ENCODE peak calls at places on chromosomes 1 and 21, in eight cellular contexts. O, T, V, A, E, K, J and X are unnamed samples.

GRCh38 chr1:31502926-31503511 is 73.3 kb upstream of the TINAGL1 start:
- DNase-seq in O (no peak), E (no peak), J (no peak), K (no peak), A (no peak), T (peak; percentile 44), V (peak; percentile 81), X (no peak)

GRCh38 chr1:68207129-68207689 is 25.1 kb downstream of the WLS start:
- DNase-seq in V (no peak), E (peak; percentile 78), O (no peak), T (no peak), A (no peak), K (no peak), J (no peak), X (peak; percentile 29)

GRCh38 chr1:162530318-162530984 is 31.1 kb upstream of the UAP1 start:
- DNase-seq in E (no peak), T (no peak), A (no peak), K (no peak), V (peak; percentile 85), O (no peak), J (no peak), X (no peak)

GRCh38 chr1:31793086-31793485 is 22.7 kb downstream of the SPOCD1 start:
- DNase-seq in V (no peak), E (no peak), J (no peak), K (no peak), A (no peak), O (no peak), T (no peak), X (no peak)

GRCh38 chr1:36006941-36007500 is 76.1 kb downstream of the AGO3 start:
- DNase-seq in O (no peak), T (no peak), A (no peak), V (no peak), K (no peak), E (no peak), J (no peak), X (no peak)

GRCh38 chr1:42737257-42737656 is 2.8 kb downstream of the CLDN19 start:
- DNase-seq in E (no peak), O (no peak), K (peak; percentile 34), A (no peak), T (peak; percentile 64), V (no peak), J (no peak), X (no peak)

GRCh38 chr1:8818325-8818775 is 910 bp upstream of the RERE start:
- DNase-seq in T (no peak), J (no peak), O (peak; percentile 51), V (no peak), A (no peak), E (peak; percentile 75), K (peak; percentile 84), X (peak; percentile 69)

GRCh38 chr1:160437432-160438319 is 37.3 kb downstream of the VANGL2 start:
- DNase-seq in O (no peak), V (no peak), E (no peak), A (no peak), T (no peak), K (no peak), J (no peak), X (no peak)

GRCh38 chr21:9755611-9756010 is 765.8 kb upstream of the TPTE start:
- DNase-seq in A (no peak), K (no peak), T (no peak), V (no peak), J (no peak), O (no peak), E (no peak), X (no peak)

GRCh38 chr1:181152892-181153633 is 64.6 kb downstream of the IER5 start:
- DNase-seq in O (peak; percentile 92), A (no peak), V (peak; percentile 62), K (no peak), J (no peak), E (peak; percentile 96), T (peak; percentile 63), X (no peak)

DNA sequence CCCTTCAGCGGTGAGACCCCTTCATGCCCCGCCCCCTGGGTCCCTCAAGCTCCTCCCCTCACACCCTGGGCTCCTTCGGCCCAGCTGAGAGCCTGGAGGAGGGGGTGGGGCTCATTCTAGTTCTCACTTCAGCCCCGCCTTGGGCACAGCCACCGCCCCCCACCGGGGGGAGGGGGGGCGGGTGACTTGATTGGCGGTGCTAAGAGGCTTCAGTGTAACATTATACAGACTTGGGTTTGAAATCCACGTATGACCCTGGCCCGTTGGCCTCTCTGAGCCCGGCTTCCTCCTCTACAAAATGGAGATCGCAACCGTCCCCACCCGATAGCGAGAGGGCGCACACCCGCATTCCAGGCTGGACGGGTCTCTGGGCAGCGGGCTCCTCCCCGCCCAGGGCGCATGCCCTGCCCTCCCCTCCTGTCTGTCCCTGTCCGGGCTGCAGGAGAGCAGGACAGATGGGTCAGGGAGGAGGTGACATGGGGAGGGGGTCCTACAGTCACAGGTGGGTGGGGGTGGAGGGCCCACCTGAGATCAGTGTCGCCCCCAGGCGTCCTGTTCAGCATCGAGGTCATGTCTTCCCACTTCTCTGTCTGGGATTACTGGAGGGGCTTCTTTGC is 5.1 kb downstream of the CLCNKB start:
- DNase-seq in V (peak; percentile 97), T (no peak), K (no peak), E (peak; percentile 46), J (no peak), A (peak; percentile 31), O (peak; percentile 49), X (no peak)
- TF ChIP-seq CTCF in V (peak; percentile 38), T (no peak), K (no peak), E (no peak), J (no peak), A (no peak), O (no peak), X (no peak)

GRCh38 chr1:203289982-203290260 is 15.4 kb upstream of the BTG2 start:
- DNase-seq in V (no peak), A (no peak), T (no peak), E (no peak), O (no peak), K (no peak), J (no peak), X (no peak)

GRCh38 chr1:203289281-203289981 is 15.9 kb upstream of the BTG2 start:
- DNase-seq in K (no peak), O (no peak), A (peak; percentile 92), V (no peak), E (no peak), T (no peak), J (peak; percentile 79), X (no peak)

GRCh38 chr1:203287109-203287893 is 18.0 kb upstream of the BTG2 start:
- DNase-seq in A (peak; percentile 80), J (peak; percentile 60), V (no peak), E (no peak), T (peak; percentile 65), O (peak; percentile 86), K (no peak), X (no peak)

GRCh38 chr1:203287896-203288295 is 17.4 kb upstream of the BTG2 start:
- DNase-seq in J (no peak), O (no peak), V (no peak), K (no peak), T (no peak), E (no peak), A (no peak), X (no peak)

DNA sequence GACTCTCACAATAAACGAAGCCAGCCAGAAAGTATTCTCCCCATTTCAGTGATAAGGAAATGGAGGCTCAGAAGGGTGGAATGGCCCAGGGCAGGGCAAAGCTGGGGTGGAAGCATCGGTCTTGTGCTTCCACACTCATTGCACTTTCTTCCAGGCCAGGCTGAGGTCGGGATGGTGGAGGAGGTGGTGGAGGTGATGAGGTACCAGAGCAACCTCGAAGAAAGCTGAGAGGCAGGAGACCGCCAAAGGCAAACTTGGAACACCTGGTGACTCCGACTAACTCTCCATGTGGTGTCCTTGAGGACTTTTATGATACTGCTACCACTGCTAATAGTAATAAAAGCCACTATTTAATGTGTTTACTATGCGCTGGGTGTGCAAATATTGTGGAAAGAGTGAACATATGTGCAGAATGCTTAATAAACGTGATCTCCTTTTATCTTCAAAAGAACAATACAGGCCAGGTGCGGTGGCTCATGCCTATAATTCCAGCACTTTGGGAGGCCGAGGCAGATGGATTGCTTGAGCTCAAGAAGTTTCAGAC is 16.9 kb upstream of the BTG2 start:
- DNase-seq in E (no peak), A (no peak), J (no peak), K (no peak), V (no peak), O (no peak), T (no peak), X (no peak)
- H3K27ac ChIP-seq in E (no peak overlapping the region), A (peak overlapping the region; percentile 99), J (peak overlapping the region; percentile 86), K (no peak overlapping the region), V (no peak overlapping the region), O (peak overlapping the region; percentile 63), T (peak overlapping the region; percentile 72), X (no peak overlapping the region)

DNA sequence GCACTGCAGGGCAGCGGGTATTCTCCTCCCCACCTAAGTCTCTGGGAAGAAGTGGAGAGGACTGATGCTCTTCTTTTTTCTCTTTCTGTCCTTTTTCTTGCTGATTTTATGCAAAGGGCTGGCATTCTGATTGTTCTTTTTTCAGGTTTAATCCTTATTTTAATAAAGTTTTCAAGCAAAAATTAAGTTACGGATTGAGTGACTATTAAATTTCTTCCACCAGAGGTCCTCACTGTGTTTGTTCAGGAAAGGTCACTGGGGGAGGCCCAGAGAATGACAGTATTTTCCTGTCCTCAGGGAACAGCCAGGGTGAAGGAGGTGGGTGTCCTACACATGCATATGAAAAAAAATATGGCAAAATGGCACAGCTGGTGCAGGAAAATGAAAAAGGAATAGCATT is 4.4 kb upstream of the ELF3 start:
- DNase-seq in O (no peak), K (no peak), A (no peak), J (no peak), T (no peak), E (no peak), V (peak; percentile 62), X (peak; percentile 51)
- TF ChIP-seq CTCF in O (peak; percentile 35), K (peak; percentile 29), A (no peak), J (no peak), T (peak; percentile 35), E (peak; percentile 42), V (peak; percentile 88), X (peak; percentile 30)

GRCh38 chr1:26277719-26278118 is 2.2 kb upstream of the SH3BGRL3 start:
- DNase-seq in J (no peak), E (no peak), O (no peak), T (no peak), A (no peak), K (no peak), V (no peak), X (no peak)
- H3K27ac ChIP-seq in J (no peak overlapping the region), E (peak overlapping the region; percentile 60), O (peak overlapping the region; percentile 93), T (peak overlapping the region; percentile 60), A (peak overlapping the region; percentile 91), K (peak overlapping the region; percentile 86), V (no peak overlapping the region), X (peak overlapping the region; percentile 99)

DNA sequence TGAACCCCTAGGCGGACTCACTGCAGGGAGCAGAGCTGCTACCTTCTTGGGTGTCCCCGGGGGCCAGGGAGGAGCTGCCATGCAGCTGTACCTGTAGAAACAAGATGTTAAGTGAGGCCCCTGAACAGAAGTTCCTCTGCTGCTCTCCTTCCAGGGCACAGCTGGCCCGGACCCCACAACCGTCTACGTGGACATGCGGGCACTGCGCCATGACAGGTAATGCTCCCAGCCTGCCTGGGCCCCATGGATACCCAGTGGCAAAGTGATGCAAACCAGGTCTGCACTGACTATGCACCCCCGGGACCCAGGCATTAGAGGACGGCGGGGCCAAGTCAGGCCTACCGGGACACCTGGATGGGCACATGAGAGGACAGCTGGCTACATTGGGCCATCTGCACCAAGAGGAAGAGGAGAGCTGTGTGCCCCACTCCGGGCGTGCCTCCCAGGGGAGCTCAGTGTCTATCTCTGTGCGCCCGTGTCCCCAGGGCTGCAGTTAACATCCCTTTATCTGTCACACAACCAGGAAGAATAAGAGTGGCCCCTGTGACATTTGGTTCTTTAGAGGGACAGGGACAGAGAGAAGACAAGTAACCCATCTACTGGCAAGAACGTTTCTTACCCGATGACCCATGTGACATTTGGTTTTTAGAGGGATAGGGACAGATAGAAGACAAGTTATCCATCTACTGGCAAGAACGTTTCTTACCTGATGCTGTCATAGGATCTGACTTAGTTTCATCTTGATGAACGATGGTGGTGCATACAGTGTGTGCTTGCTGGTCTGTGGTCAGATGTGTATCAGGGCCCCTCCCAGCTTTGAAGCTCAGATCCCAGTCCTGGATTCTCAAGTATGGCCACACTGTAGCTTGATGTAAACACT is 44.1 kb downstream of the S100B start:
- DNase-seq in O (no peak), E (no peak), J (no peak), A (no peak), T (no peak), K (no peak), V (no peak), X (no peak)
- TF ChIP-seq CTCF in O (no peak), E (no peak), J (no peak), A (no peak), T (no peak), K (no peak), V (no peak), X (no peak)